ENCODE peak calls at places on chromosomes 12 and 14, in nine cellular contexts. One of them, this sample, is unnamed.

GRCh38 chr12:132143328-132144071 is 619 bp downstream of the DDX51 start:
- DNase-seq in GM12878: no peak
- DNase-seq in ovary: no peak
- DNase-seq in Peyer's patch: no peak
- DNase-seq in body of pancreas: no peak
- DNase-seq in NB4: peak
- DNase-seq in HCT116: no peak
- DNase-seq in IMR-90: no peak
- DNase-seq in right lobe of liver: no peak
- DNase-seq in this sample: peak

GRCh38 chr12:131167334-131167733 is 213.6 kb downstream of the ADGRD1 start:
- DNase-seq in body of pancreas: no peak
- DNase-seq in HCT116: no peak
- DNase-seq in right lobe of liver: no peak
- DNase-seq in NB4: no peak
- DNase-seq in Peyer's patch: no peak
- DNase-seq in GM12878: no peak
- DNase-seq in ovary: peak
- DNase-seq in IMR-90: no peak
- DNase-seq in this sample: no peak

GRCh38 chr12:50185975-50186663 is 18.9 kb upstream of the CERS5 start:
- DNase-seq in Peyer's patch: no peak
- DNase-seq in body of pancreas: no peak
- DNase-seq in right lobe of liver: no peak
- DNase-seq in HCT116: no peak
- DNase-seq in GM12878: no peak
- DNase-seq in IMR-90: peak
- DNase-seq in ovary: no peak
- DNase-seq in NB4: no peak
- DNase-seq in this sample: no peak

GRCh38 chr12:129984097-129984496 is 80.3 kb upstream of the TMEM132D start:
- DNase-seq in right lobe of liver: no peak
- DNase-seq in GM12878: no peak
- DNase-seq in ovary: no peak
- DNase-seq in IMR-90: no peak
- DNase-seq in body of pancreas: no peak
- DNase-seq in NB4: no peak
- DNase-seq in HCT116: no peak
- DNase-seq in Peyer's patch: no peak
- DNase-seq in this sample: no peak

GRCh38 chr12:17976202-17976601 is 113.8 kb downstream of the RERGL start:
- DNase-seq in IMR-90: no peak
- DNase-seq in right lobe of liver: no peak
- DNase-seq in body of pancreas: no peak
- DNase-seq in GM12878: no peak
- DNase-seq in Peyer's patch: no peak
- DNase-seq in ovary: no peak
- DNase-seq in NB4: peak
- DNase-seq in HCT116: no peak
- DNase-seq in this sample: no peak

GRCh38 chr12:111102062-111102735 is 181.8 kb upstream of the MYL2 start:
- DNase-seq in body of pancreas: peak
- DNase-seq in right lobe of liver: peak
- DNase-seq in IMR-90: no peak
- DNase-seq in NB4: no peak
- DNase-seq in ovary: no peak
- DNase-seq in HCT116: no peak
- DNase-seq in Peyer's patch: no peak
- DNase-seq in GM12878: no peak
- DNase-seq in this sample: no peak

GRCh38 chr14:70098257-70098809 is 90.4 kb downstream of the SLC8A3 start:
- DNase-seq in NB4: peak
- DNase-seq in IMR-90: no peak
- DNase-seq in HCT116: no peak
- DNase-seq in GM12878: no peak
- DNase-seq in ovary: no peak
- DNase-seq in Peyer's patch: no peak
- DNase-seq in body of pancreas: no peak
- DNase-seq in right lobe of liver: no peak
- DNase-seq in this sample: no peak

GRCh38 chr12:110436231-110436630 is 13.9 kb downstream of the ARPC3 start:
- DNase-seq in NB4: no peak
- DNase-seq in right lobe of liver: no peak
- DNase-seq in body of pancreas: no peak
- DNase-seq in ovary: no peak
- DNase-seq in GM12878: no peak
- DNase-seq in IMR-90: peak
- DNase-seq in Peyer's patch: no peak
- DNase-seq in HCT116: no peak
- DNase-seq in this sample: no peak

GRCh38 chr14:33432407-33433023 is 493.8 kb downstream of the NPAS3 start:
- DNase-seq in HCT116: no peak
- DNase-seq in right lobe of liver: no peak
- DNase-seq in body of pancreas: peak
- DNase-seq in GM12878: no peak
- DNase-seq in NB4: peak
- DNase-seq in Peyer's patch: no peak
- DNase-seq in IMR-90: peak
- DNase-seq in ovary: no peak
- DNase-seq in this sample: no peak

GRCh38 chr12:34105392-34105933 is 83.2 kb downstream of the ALG10 start:
- DNase-seq in body of pancreas: no peak
- DNase-seq in ovary: no peak
- DNase-seq in right lobe of liver: no peak
- DNase-seq in HCT116: no peak
- DNase-seq in Peyer's patch: no peak
- DNase-seq in GM12878: no peak
- DNase-seq in IMR-90: no peak
- DNase-seq in NB4: no peak
- DNase-seq in this sample: no peak

GRCh38 chr14:36521598-36522345 is 1.7 kb upstream of the NKX2-1 start:
- DNase-seq in HCT116: no peak
- DNase-seq in body of pancreas: no peak
- DNase-seq in right lobe of liver: no peak
- DNase-seq in GM12878: no peak
- DNase-seq in ovary: no peak
- DNase-seq in IMR-90: no peak
- DNase-seq in Peyer's patch: no peak
- DNase-seq in NB4: no peak
- DNase-seq in this sample: no peak

GRCh38 chr14:100138955-100139354 is 20.5 kb downstream of the DEGS2 start:
- DNase-seq in HCT116: no peak
- DNase-seq in IMR-90: no peak
- DNase-seq in ovary: no peak
- DNase-seq in GM12878: no peak
- DNase-seq in right lobe of liver: no peak
- DNase-seq in Peyer's patch: no peak
- DNase-seq in NB4: no peak
- DNase-seq in body of pancreas: no peak
- DNase-seq in this sample: no peak

GRCh38 chr12:76266797-76267196 is 81.4 kb downstream of the BBS10 start:
- DNase-seq in body of pancreas: peak
- DNase-seq in IMR-90: peak
- DNase-seq in GM12878: no peak
- DNase-seq in right lobe of liver: no peak
- DNase-seq in Peyer's patch: no peak
- DNase-seq in ovary: no peak
- DNase-seq in NB4: no peak
- DNase-seq in HCT116: no peak
- DNase-seq in this sample: peak

GRCh38 chr12:76270657-76271358 is 77.4 kb downstream of the BBS10 start:
- DNase-seq in ovary: no peak
- DNase-seq in body of pancreas: no peak
- DNase-seq in right lobe of liver: no peak
- DNase-seq in Peyer's patch: no peak
- DNase-seq in GM12878: no peak
- DNase-seq in HCT116: no peak
- DNase-seq in NB4: no peak
- DNase-seq in IMR-90: no peak
- DNase-seq in this sample: no peak

GRCh38 chr12:76265424-76266180 is 82.6 kb downstream of the BBS10 start:
- DNase-seq in body of pancreas: no peak
- DNase-seq in NB4: no peak
- DNase-seq in HCT116: no peak
- DNase-seq in GM12878: no peak
- DNase-seq in right lobe of liver: no peak
- DNase-seq in Peyer's patch: no peak
- DNase-seq in ovary: no peak
- DNase-seq in IMR-90: no peak
- DNase-seq in this sample: no peak

GRCh38 chr12:76264617-76265016 is 83.6 kb downstream of the BBS10 start:
- DNase-seq in GM12878: no peak
- DNase-seq in Peyer's patch: no peak
- DNase-seq in body of pancreas: no peak
- DNase-seq in NB4: no peak
- DNase-seq in IMR-90: peak
- DNase-seq in ovary: no peak
- DNase-seq in right lobe of liver: no peak
- DNase-seq in HCT116: no peak
- DNase-seq in this sample: no peak

GRCh38 chr12:76268267-76268666 is 79.9 kb downstream of the BBS10 start:
- DNase-seq in HCT116: no peak
- DNase-seq in Peyer's patch: no peak
- DNase-seq in IMR-90: peak
- DNase-seq in body of pancreas: no peak
- DNase-seq in GM12878: no peak
- DNase-seq in NB4: no peak
- DNase-seq in right lobe of liver: no peak
- DNase-seq in ovary: no peak
- DNase-seq in this sample: no peak
- H3K4me3 ChIP-seq in HCT116: no peak
- H3K4me3 ChIP-seq in Peyer's patch: no peak
- H3K4me3 ChIP-seq in IMR-90: no peak
- H3K4me3 ChIP-seq in body of pancreas: no peak
- H3K4me3 ChIP-seq in GM12878: no peak
- H3K4me3 ChIP-seq in NB4: no peak
- H3K4me3 ChIP-seq in right lobe of liver: no peak
- H3K4me3 ChIP-seq in ovary: no peak
- H3K4me3 ChIP-seq in this sample: no peak

GRCh38 chr12:117058442-117059072 is 40.7 kb downstream of the TESC start:
- DNase-seq in HCT116: no peak
- DNase-seq in right lobe of liver: no peak
- DNase-seq in Peyer's patch: no peak
- DNase-seq in body of pancreas: no peak
- DNase-seq in GM12878: no peak
- DNase-seq in ovary: no peak
- DNase-seq in IMR-90: no peak
- DNase-seq in NB4: no peak
- DNase-seq in this sample: no peak
- TF ChIP-seq POLR2A in HCT116: no peak
- TF ChIP-seq POLR2A in right lobe of liver: no peak
- TF ChIP-seq POLR2A in Peyer's patch: no peak
- TF ChIP-seq POLR2A in body of pancreas: no peak
- TF ChIP-seq POLR2A in GM12878: no peak
- TF ChIP-seq POLR2A in ovary: no peak
- TF ChIP-seq POLR2A in IMR-90: no peak
- TF ChIP-seq POLR2A in NB4: no peak
- TF ChIP-seq POLR2A in this sample: no peak

DNA sequence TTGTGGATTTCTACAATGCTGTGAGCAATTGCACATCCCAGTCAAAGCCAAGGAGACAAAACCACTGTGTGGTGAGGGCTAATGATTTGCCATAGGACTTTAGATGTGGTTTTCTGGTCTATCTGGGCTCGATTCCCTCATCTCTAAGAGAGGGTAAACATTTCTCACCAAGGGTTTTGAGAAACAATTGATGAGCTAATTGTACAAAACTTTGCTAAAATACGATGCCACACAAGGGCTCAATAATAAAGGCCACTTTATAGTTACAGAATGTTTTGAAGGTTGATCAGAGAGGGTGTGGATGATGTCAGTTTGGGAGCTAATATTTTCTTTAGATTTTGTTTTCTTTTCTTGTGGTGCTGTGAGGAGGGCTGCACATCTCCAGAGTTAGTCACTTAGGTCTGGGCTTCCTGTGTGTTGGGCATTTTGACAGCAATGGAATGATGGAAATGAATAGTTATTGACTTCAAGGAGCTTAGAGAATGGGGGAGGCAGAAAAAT is 60.8 kb upstream of the SLC38A4 start:
- DNase-seq in right lobe of liver: no peak
- DNase-seq in body of pancreas: no peak
- DNase-seq in Peyer's patch: no peak
- DNase-seq in HCT116: no peak
- DNase-seq in GM12878: no peak
- DNase-seq in IMR-90: peak
- DNase-seq in NB4: no peak
- DNase-seq in ovary: no peak
- DNase-seq in this sample: no peak
- H3K4me3 ChIP-seq in right lobe of liver: no peak
- H3K4me3 ChIP-seq in body of pancreas: no peak
- H3K4me3 ChIP-seq in Peyer's patch: no peak
- H3K4me3 ChIP-seq in HCT116: no peak
- H3K4me3 ChIP-seq in GM12878: no peak
- H3K4me3 ChIP-seq in IMR-90: no peak
- H3K4me3 ChIP-seq in NB4: no peak
- H3K4me3 ChIP-seq in ovary: no peak
- H3K4me3 ChIP-seq in this sample: no peak

DNA sequence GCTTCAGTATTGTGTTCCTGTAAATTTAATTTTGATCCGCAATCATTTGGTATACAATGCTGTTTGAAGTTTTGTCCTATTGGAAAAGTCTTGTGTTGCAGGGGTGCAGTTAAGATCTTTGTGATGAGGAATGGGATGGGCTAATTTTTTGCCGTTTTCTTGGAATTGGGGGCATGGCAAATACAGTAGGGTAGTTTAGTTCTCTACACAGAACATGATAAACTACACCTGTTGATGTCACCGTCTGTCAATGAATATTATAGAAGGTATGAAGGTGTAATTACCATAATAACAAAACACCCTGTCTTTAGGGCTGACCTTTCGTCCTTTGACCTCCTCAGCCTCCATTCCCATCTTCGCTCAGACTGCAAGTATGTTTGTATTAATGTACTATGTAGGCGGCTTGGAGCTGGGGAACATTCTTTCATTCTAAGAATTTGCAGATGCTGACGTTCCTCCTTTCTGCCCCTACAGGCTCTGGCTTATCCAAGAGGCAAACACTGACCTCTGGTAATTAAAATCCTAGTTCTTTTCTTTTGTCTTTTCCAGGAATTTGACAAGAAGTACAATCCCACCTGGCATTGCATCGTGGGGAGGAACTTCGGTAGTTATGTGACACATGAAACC is 1.7 kb downstream of the DYNLL1 start:
- DNase-seq in HCT116: no peak
- DNase-seq in IMR-90: peak
- DNase-seq in NB4: no peak
- DNase-seq in ovary: no peak
- DNase-seq in GM12878: no peak
- DNase-seq in body of pancreas: no peak
- DNase-seq in right lobe of liver: no peak
- DNase-seq in Peyer's patch: no peak
- DNase-seq in this sample: no peak
- TF ChIP-seq POLR2A in HCT116: no peak
- TF ChIP-seq POLR2A in IMR-90: no peak
- TF ChIP-seq POLR2A in NB4: no peak
- TF ChIP-seq POLR2A in ovary: no peak
- TF ChIP-seq POLR2A in GM12878: no peak
- TF ChIP-seq POLR2A in body of pancreas: no peak
- TF ChIP-seq POLR2A in right lobe of liver: no peak
- TF ChIP-seq POLR2A in Peyer's patch: no peak
- TF ChIP-seq POLR2A in this sample: no peak

This sample was measured in heart left ventricle.